ENCODE peak calls at places on chromosomes 16 and 17, in six cellular contexts. S is H9, H is mesenchymal stem cell, J is IMR-90, L is H1, B is trophoblast cell. Z is an unnamed sample.

GRCh38 chr17:29084476-29085148 is 41.7 kb downstream of the PIPOX start:
- DNase-seq in S (no peak), H (peak), J (peak), L (no peak), B (no peak), Z (no peak)

GRCh38 chr16:70512456-70512855 is 10.9 kb downstream of the COG4 start:
- DNase-seq in S (no peak), H (no peak), J (peak), L (no peak), B (peak), Z (no peak)

GRCh38 chr16:67100569-67101300 is 9.0 kb upstream of the PHAF1 start:
- DNase-seq in S (no peak), H (peak), J (peak), L (no peak), B (peak), Z (no peak)

GRCh38 chr17:31629696-31630470 is 229.2 kb downstream of the COPRS start:
- DNase-seq in S (no peak), H (no peak), J (peak), L (no peak), B (no peak), Z (no peak)

GRCh38 chr16:50771366-50771765 is 29.5 kb downstream of the CYLD start:
- DNase-seq in S (no peak), H (no peak), J (peak), L (no peak), B (no peak), Z (no peak)

GRCh38 chr17:81665205-81666091 is 957 bp downstream of the OXLD1 start:
- DNase-seq in S (peak), H (no peak), J (peak), L (no peak), B (no peak), Z (no peak)

GRCh38 chr17:9226794-9227135 is 205.5 kb downstream of the NTN1 start:
- DNase-seq in S (peak), H (no peak), J (no peak), L (peak), B (no peak), Z (no peak)

GRCh38 chr16:27676807-27677206 is 126.9 kb downstream of the KATNIP start:
- DNase-seq in S (no peak), H (peak), J (peak), L (no peak), B (no peak), Z (no peak)

GRCh38 chr16:72927199-72928088 is 120.5 kb downstream of the ZFHX3 start:
- DNase-seq in S (no peak), H (peak), J (peak), L (no peak), B (peak), Z (no peak)

GRCh38 chr17:44556114-44556853 is 1.0 kb upstream of the FZD2 start:
- DNase-seq in S (peak), H (peak), J (peak), L (peak), B (peak), Z (peak)

GRCh38 chr16:85566502-85567100 is 46.5 kb upstream of the GSE1 start:
- DNase-seq in S (peak), H (peak), J (no peak), L (peak), B (no peak), Z (peak)

GRCh38 chr17:7186241-7186640 is 7.1 kb upstream of the ASGR1 start:
- DNase-seq in S (no peak), H (no peak), J (no peak), L (no peak), B (no peak), Z (no peak)

GRCh38 chr17:79654350-79654959 is 43.6 kb upstream of the RBFOX3 start:
- DNase-seq in S (peak), H (no peak), J (no peak), L (peak), B (no peak), Z (no peak)

GRCh38 chr17:47895254-47895855 is 681 bp upstream of the SP2 start:
- DNase-seq in S (no peak), H (no peak), J (peak), L (no peak), B (peak), Z (no peak)

GRCh38 chr16:1308977-1309885 is at the start of gene UBE2I:
- DNase-seq in S (peak), H (peak), J (peak), L (peak), B (peak), Z (peak)

GRCh38 chr16:16143038-16143763 is 80.1 kb downstream of the ABCC6 start:
- DNase-seq in S (peak), H (peak), J (no peak), L (peak), B (peak), Z (no peak)

GRCh38 chr16:2432801-2433505 is 3.7 kb downstream of the CCNF start:
- DNase-seq in S (no peak), H (no peak), J (no peak), L (no peak), B (no peak), Z (no peak)

GRCh38 chr16:67277999-67278772 is 1.1 kb upstream of the PLEKHG4 start:
- DNase-seq in S (no peak), H (peak), J (peak), L (no peak), B (no peak), Z (no peak)

GRCh38 chr17:43411820-43412529 is 13.2 kb downstream of the ARL4D start:
- DNase-seq in S (no peak), H (no peak), J (no peak), L (no peak), B (no peak), Z (no peak)

GRCh38 chr17:43410557-43411368 is 12.0 kb downstream of the ARL4D start:
- DNase-seq in S (no peak), H (no peak), J (no peak), L (no peak), B (no peak), Z (no peak)

GRCh38 chr17:43406676-43407645 is 8.2 kb downstream of the ARL4D start:
- DNase-seq in S (peak), H (peak), J (peak), L (no peak), B (no peak), Z (no peak)

GRCh38 chr17:43409131-43409530 is 10.3 kb downstream of the ARL4D start:
- DNase-seq in S (no peak), H (no peak), J (no peak), L (no peak), B (no peak), Z (no peak)

DNA sequence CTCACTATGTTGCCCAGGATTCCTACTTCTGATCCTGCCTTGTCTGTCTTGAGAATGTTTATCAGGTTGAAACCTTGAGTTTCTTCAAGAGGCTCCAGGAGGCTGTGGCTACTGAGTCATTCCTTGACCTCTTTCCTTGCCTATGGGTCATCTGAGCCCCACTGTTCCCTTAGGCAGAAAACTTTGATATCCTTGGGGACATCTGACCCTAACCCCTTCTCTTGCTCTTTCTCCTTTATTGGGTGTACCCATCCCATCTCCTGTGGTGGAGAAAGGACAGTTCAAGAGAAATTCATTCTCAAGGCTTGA is 12.5 kb downstream of the ARL4D start:
- DNase-seq in S (no peak), H (no peak), J (no peak), L (no peak), B (no peak), Z (no peak)
- H4K8ac ChIP-seq in S (no peak), H (no peak), J (no peak), L (no peak), B (no peak), Z (no peak)

GRCh38 chr16:20760346-20760745 is 3.5 kb upstream of the ACSM3 start:
- DNase-seq in S (no peak), H (no peak), J (no peak), L (no peak), B (no peak), Z (no peak)
- H4K91ac ChIP-seq in S (no peak), H (no peak), J (no peak), L (no peak), B (no peak), Z (no peak)

GRCh38 chr16:48132696-48133095 is 23.1 kb downstream of the ABCC12 start:
- DNase-seq in S (no peak), H (no peak), J (no peak), L (no peak), B (no peak), Z (no peak)

GRCh38 chr16:48136547-48137360 is 19.0 kb downstream of the ABCC12 start:
- DNase-seq in S (no peak), H (no peak), J (no peak), L (no peak), B (no peak), Z (no peak)

GRCh38 chr16:48129926-48130325 is 25.9 kb downstream of the ABCC12 start:
- DNase-seq in S (no peak), H (no peak), J (no peak), L (no peak), B (no peak), Z (no peak)

GRCh38 chr16:48131201-48131600 is 24.6 kb downstream of the ABCC12 start:
- DNase-seq in S (no peak), H (no peak), J (no peak), L (no peak), B (no peak), Z (no peak)

GRCh38 chr16:48133455-48134226 is 22.2 kb downstream of the ABCC12 start:
- DNase-seq in S (no peak), H (no peak), J (no peak), L (no peak), B (no peak), Z (no peak)
- H2BK5ac ChIP-seq in S (no peak), H (no peak), J (no peak), L (no peak), B (no peak), Z (no peak)

GRCh38 chr16:78906135-78906534 is 694.4 kb downstream of the MAF start:
- DNase-seq in S (peak), H (no peak), J (no peak), L (no peak), B (no peak), Z (no peak)
- H4K8ac ChIP-seq in S (no peak), H (no peak), J (no peak), L (no peak), B (no peak), Z (no peak)

DNA sequence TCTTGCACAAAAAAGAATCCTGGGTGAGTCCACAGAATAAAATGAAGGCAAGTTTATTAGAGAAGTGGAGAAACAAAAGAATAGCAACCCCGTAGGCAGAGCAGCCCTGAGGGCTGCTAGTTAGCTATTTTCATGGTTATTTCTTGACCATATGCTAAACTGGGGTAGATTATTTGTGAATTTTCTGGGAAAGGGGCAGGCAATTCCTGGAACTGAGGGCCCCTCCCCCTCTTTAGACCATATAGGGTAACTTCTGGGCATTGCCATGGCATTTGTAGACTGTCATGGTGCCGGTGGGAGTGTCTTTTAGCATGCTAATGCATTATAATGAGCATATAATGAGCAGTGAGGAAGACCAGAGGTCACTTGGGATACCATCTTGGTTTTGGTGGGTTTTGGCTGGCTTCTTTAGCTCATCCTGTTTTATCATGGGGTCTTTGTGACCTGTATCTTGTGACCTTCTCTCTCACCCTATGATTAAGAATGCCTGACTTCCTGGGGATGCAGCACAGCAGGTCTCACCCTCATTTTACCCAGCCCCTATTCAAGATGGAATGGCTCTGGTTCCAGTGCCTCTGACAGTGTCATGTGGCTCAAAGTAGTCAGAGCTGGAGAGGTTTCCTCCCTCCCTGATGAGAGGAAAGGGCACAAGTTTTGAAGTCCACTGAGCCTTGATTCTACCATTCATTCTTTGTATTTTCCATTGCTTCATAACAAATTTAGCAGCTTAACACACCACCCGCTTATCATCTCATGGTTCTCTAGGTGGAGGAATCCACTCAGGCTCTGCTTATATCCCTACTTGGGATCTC is 55.7 kb upstream of the LGALS9 start:
- DNase-seq in S (no peak), H (no peak), J (no peak), L (no peak), B (peak), Z (no peak)
- H4K91ac ChIP-seq in S (no peak), H (peak), J (peak), L (no peak), B (peak), Z (no peak)

GRCh38 chr17:69445132-69445531 is 30.6 kb downstream of the MAP2K6 start:
- DNase-seq in S (no peak), H (no peak), J (no peak), L (no peak), B (no peak), Z (no peak)

GRCh38 chr17:69448431-69449102 is 34.1 kb downstream of the MAP2K6 start:
- DNase-seq in S (peak), H (peak), J (no peak), L (peak), B (no peak), Z (peak)

GRCh38 chr17:69450131-69450530 is 35.6 kb downstream of the MAP2K6 start:
- DNase-seq in S (peak), H (no peak), J (no peak), L (no peak), B (no peak), Z (no peak)

GRCh38 chr17:69450857-69451410 is 36.4 kb downstream of the MAP2K6 start:
- DNase-seq in S (no peak), H (peak), J (no peak), L (no peak), B (no peak), Z (no peak)

DNA sequence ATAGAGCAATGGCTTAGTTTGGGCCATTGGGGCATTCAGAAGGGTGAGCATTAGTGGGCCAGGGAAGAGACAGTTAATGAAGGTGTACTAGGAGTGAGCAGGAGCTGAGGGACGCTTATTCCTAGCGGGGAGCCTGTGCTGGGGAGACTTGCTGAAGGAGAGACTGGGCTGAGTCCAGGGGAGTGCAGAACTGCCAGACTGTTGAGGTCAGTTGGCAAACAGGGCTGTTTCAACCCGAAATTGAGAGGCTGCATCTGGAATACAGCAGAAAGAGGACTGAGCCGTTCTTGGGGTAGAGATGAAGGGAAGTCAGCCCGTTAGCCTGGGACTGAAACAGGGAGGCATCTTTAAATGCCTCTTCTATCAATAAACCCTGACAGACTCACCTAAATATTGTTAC is 33.2 kb downstream of the MAP2K6 start:
- DNase-seq in S (no peak), H (no peak), J (no peak), L (no peak), B (no peak), Z (no peak)
- H2BK5ac ChIP-seq in S (no peak), H (no peak), J (no peak), L (peak), B (no peak), Z (no peak)